ENCODE peak calls at places on chromosomes 13 and 19, in six cellular contexts. S is A549, O is COR-L47, B is epithelial cell of esophagus, M is Peyer's patch, H is T follicular helper cell. N is an unnamed sample.

GRCh38 chr19:34838248-34838647 is 65.2 kb upstream of the ZNF599 start:
- DNase-seq in S (peak), H (no peak), M (no peak), B (peak), O (no peak), N (no peak)

GRCh38 chr13:35978607-35979316 is 152.4 kb downstream of the DCLK1 start:
- DNase-seq in H (no peak), M (no peak), B (peak), O (peak), S (peak), N (peak)

GRCh38 chr13:76889254-76889653 is 3.0 kb upstream of the KCTD12 start:
- DNase-seq in H (no peak), B (peak), M (no peak), S (no peak), O (no peak), N (no peak)

GRCh38 chr19:6828306-6828697 is 55.8 kb downstream of the VAV1 start:
- DNase-seq in B (peak), M (peak), O (no peak), S (peak), H (no peak), N (no peak)

GRCh38 chr13:53201454-53202225 is 173.0 kb downstream of the OLFM4 start:
- DNase-seq in O (no peak), H (no peak), M (peak), S (no peak), B (no peak), N (no peak)

GRCh38 chr13:68895696-68896095 is 1211.9 kb upstream of the ATXN8OS start:
- DNase-seq in O (no peak), M (no peak), B (peak), S (no peak), H (no peak), N (no peak)

GRCh38 chr13:110036060-110036459 is 249.7 kb upstream of the IRS2 start:
- DNase-seq in M (no peak), B (no peak), S (no peak), H (no peak), O (no peak), N (no peak)

GRCh38 chr13:96963786-96964475 is 30.3 kb downstream of the OXGR1 start:
- DNase-seq in S (no peak), H (no peak), M (no peak), B (peak), O (no peak), N (no peak)

GRCh38 chr13:110560606-110561334 is 752 bp downstream of the RAB20 start:
- DNase-seq in M (no peak), H (no peak), O (no peak), S (no peak), B (peak), N (no peak)

GRCh38 chr13:114222461-114222968 is 12.2 kb upstream of the CDC16 start:
- DNase-seq in B (no peak), S (no peak), M (no peak), H (no peak), O (no peak), N (no peak)

N was measured in germinal center.